ENCODE peak calls at places on chromosome 3, in six cellular contexts. Q is A549, F is hepatocyte, E is upper lobe of right lung, X is right lobe of liver, H is GM12865. R is an unnamed sample.

GRCh38 chr3:58434990-58435389 is 1.4 kb upstream of the PDHB start:
- DNase-seq in Q (peak), F (no peak), E (no peak), X (no peak), H (no peak), R (no peak)

GRCh38 chr3:32778389-32778788 is 39.4 kb upstream of the TRIM71 start:
- DNase-seq in Q (no peak), F (no peak), E (no peak), X (no peak), H (no peak), R (no peak)

GRCh38 chr3:43818229-43818628 is 127.5 kb downstream of the ABHD5 start:
- DNase-seq in Q (no peak), F (no peak), E (no peak), X (no peak), H (no peak), R (no peak)

GRCh38 chr3:43515970-43516369 is 105.8 kb downstream of the ANO10 start:
- DNase-seq in Q (no peak), F (no peak), E (no peak), X (no peak), H (no peak), R (no peak)

GRCh38 chr3:188421836-188422540 is 268.0 kb downstream of the LPP start:
- DNase-seq in Q (no peak), F (no peak), E (no peak), X (no peak), H (peak), R (no peak)

GRCh38 chr3:184795493-184796198 is 16.3 kb upstream of the VPS8 start:
- DNase-seq in Q (no peak), F (peak), E (no peak), X (no peak), H (no peak), R (no peak)

GRCh38 chr3:194676471-194676870 is 4.5 kb upstream of the LSG1 start:
- DNase-seq in Q (no peak), F (no peak), E (no peak), X (no peak), H (no peak), R (no peak)

GRCh38 chr3:194617827-194618226 is 15.4 kb downstream of the TMEM44 start:
- DNase-seq in Q (no peak), F (no peak), E (no peak), X (no peak), H (peak), R (no peak)

GRCh38 chr3:56725175-56725574 is 42.1 kb upstream of the TASOR start:
- DNase-seq in Q (no peak), F (no peak), E (no peak), X (no peak), H (peak), R (no peak)

GRCh38 chr3:194274424-194275085 is 76.6 kb downstream of the CPN2 start:
- DNase-seq in Q (no peak), F (no peak), E (peak), X (no peak), H (no peak), R (no peak)

GRCh38 chr3:136042608-136043221 is 77.2 kb downstream of the PPP2R3A start:
- DNase-seq in Q (peak), F (peak), E (no peak), X (no peak), H (peak), R (peak)

GRCh38 chr3:31268868-31269267 is 263.9 kb upstream of the STT3B start:
- DNase-seq in Q (no peak), F (no peak), E (no peak), X (no peak), H (no peak), R (no peak)

GRCh38 chr3:108388136-108389132 is 92.1 kb downstream of the HHLA2 start:
- DNase-seq in Q (no peak), F (no peak), E (no peak), X (no peak), H (peak), R (no peak)

GRCh38 chr3:193974591-193974990 is 161.4 kb upstream of the HES1 start:
- DNase-seq in Q (no peak), F (no peak), E (no peak), X (no peak), H (no peak), R (no peak)

GRCh38 chr3:167100200-167100599 is 279.9 kb downstream of the ZBBX start:
- DNase-seq in Q (no peak), F (no peak), E (no peak), X (no peak), H (no peak), R (no peak)

GRCh38 chr3:59660376-59660775 is 610.6 kb upstream of the CFAP20DC start:
- DNase-seq in Q (peak), F (peak), E (no peak), X (no peak), H (no peak), R (no peak)

GRCh38 chr3:9820944-9821343 is 10.9 kb downstream of the TTLL3 start:
- DNase-seq in Q (peak), F (no peak), E (no peak), X (peak), H (no peak), R (no peak)

GRCh38 chr3:167882057-167882667 is 146.6 kb downstream of the SERPINI1 start:
- DNase-seq in Q (peak), F (peak), E (no peak), X (no peak), H (peak), R (peak)

GRCh38 chr3:196177567-196177966 is 33.6 kb downstream of the ZDHHC19 start:
- DNase-seq in Q (no peak), F (no peak), E (no peak), X (peak), H (no peak), R (no peak)

GRCh38 chr3:27324695-27325094 is 44.5 kb downstream of the NEK10 start:
- DNase-seq in Q (peak), F (no peak), E (no peak), X (no peak), H (no peak), R (no peak)

GRCh38 chr3:14472471-14473351 is 67.4 kb downstream of the GRIP2 start:
- DNase-seq in Q (peak), F (peak), E (peak), X (no peak), H (peak), R (peak)

GRCh38 chr3:166444756-166445155 is 607.5 kb upstream of the BCHE start:
- DNase-seq in Q (no peak), F (no peak), E (peak), X (no peak), H (no peak), R (no peak)

GRCh38 chr3:171755015-171755589 is 55.2 kb downstream of the PLD1 start:
- DNase-seq in Q (no peak), F (no peak), E (no peak), X (no peak), H (peak), R (no peak)

GRCh38 chr3:188003188-188004171 is 150.5 kb upstream of the LPP start:
- DNase-seq in Q (peak), F (peak), E (no peak), X (peak), H (no peak), R (no peak)

DNA sequence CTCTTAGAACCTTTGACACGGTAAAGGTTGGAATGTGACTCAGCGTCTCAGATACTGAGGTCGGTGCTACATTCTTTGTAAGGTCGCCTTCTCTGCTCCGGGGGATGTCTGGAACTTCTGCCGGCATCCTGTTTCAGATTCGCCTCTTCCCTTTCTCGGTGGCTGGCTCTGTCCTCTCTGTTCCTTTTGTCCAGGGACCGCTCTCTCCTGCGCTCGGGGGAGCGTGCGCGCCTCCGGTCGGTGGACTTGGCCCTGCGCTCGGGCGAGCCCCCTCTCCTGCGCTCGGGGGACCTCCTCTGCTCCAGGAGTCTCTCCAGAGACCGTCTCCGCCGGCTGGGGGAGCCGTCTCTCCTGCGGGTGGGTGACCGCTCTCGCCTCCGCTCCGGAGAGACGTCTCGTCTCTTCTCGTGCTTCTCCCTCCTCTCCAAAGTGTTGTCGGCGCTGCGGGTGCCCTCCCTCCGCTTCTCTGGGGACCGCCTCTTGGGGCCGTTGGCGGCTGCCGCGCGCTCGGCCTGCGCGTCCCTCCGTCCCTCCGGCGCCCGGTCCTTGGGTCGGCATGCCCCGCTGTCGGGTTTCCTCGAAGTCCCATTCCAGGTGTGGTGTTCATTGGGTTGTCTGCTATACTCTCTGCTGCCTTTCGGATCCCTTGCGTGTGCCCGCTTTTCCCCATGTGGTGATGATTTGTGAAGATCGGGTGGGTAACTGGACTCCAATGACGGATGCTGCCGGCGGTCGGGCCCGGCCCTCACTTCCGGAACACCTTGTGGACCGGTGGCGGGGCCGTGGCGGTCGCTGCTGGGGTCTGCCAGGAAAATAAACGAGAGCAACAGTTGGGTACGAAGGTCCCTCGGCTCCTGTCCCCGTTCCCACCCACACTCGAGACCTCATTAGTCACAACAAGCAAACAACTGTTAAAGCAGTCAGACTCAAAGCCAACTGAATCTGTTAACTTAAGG is 668.8 kb upstream of the ADAMTS9 start:
- DNase-seq in Q (no peak), F (peak), E (peak), X (no peak), H (no peak), R (no peak)
- H3K4me3 ChIP-seq in Q (no peak), F (peak), E (peak), X (no peak), H (no peak), R (peak)

GRCh38 chr3:72147600-72147999 is 362.7 kb upstream of the PROK2 start:
- DNase-seq in Q (no peak), F (no peak), E (no peak), X (no peak), H (no peak), R (no peak)
- TF ChIP-seq CTCF in Q (no peak), F (no peak), E (no peak), X (no peak), H (no peak), R (no peak)

GRCh38 chr3:52681610-52682009 is 4.1 kb downstream of the PBRM1 start:
- DNase-seq in Q (no peak), F (no peak), E (no peak), X (no peak), H (no peak), R (no peak)
- H3K4me3 ChIP-seq in Q (no peak), F (no peak), E (no peak), X (no peak), H (peak), R (no peak)

DNA sequence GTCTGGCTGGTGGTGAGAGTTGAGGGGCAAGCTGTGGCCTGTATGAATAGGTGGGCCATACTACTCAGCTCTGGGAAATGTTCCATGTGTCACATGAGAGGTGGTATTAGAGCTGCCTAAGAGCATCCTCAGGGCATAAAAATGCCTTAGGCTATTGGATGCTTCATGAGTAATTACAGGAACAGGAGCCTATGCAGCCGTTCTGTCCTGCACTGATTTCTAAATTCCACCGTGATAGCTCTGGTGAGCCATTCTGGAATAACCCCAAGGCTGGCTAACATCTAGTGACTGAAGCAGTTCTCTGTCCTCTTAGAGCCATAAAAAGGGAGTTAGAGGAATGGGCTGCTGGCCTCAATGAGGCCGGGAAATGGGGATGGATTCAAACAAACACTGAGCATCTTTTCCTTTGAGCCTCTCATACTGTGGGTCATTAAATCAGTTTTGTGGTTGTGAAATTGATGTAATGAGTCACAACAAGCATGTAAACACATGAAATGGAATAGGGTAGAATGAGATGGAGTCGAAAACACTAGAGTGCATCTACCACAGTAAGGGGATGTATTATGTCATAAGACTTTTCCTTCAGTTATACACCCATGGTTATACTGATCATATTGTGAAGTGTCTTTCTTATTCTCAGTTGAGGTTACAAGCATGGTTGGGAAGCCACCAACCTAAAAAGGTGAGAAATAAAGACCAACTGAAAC is 41.0 kb downstream of the DGKG start:
- DNase-seq in Q (no peak), F (no peak), E (no peak), X (no peak), H (no peak), R (no peak)
- TF ChIP-seq CTCF in Q (no peak), F (no peak), E (no peak), X (no peak), H (no peak), R (no peak)

DNA sequence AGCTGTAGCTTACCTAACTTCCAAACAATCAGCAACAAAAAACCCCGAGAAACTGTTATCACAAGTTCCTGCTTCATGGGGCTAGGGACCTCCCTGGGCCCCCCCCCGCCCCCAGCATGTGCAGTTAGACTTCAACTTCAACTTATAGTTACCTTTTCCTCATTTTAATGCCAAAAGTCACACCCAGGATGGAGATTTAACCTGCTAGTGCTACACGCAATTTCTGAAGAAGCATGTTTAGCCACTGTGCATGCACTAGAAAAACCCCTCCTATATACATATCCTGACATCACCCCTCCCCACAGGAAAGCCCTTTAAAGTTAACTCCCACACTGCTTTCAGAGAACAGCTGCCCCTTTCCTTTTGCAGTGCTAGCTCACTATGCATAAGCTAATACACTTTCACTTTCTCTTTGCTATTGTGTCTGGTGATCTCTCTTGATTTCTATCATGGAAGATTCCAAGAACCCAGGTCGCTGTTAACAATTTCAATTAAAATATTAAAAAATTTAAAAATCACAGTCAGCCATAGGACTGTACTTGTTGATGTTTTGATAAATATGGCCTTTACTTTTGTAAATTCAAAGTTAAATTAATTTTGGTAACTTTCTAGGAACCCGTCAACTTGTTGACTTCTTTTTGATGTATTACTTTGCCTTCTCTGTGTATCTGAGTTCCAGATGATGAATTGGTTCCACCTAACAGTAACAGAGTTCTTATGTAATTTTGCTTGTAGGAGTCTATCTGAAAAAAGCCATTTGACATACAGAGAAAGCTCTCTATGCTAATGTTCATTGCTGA is 75.2 kb upstream of the ACAD9 start:
- DNase-seq in Q (no peak), F (no peak), E (no peak), X (no peak), H (peak), R (no peak)
- H3K4me3 ChIP-seq in Q (no peak), F (no peak), E (peak), X (no peak), H (peak), R (no peak)

GRCh38 chr3:181695661-181696491 is 15.8 kb upstream of the SOX2 start:
- DNase-seq in Q (no peak), F (peak), E (no peak), X (no peak), H (no peak), R (no peak)

GRCh38 chr3:181693280-181693679 is 18.4 kb upstream of the SOX2 start:
- DNase-seq in Q (no peak), F (no peak), E (no peak), X (no peak), H (no peak), R (no peak)

GRCh38 chr3:181696641-181697230 is 15.0 kb upstream of the SOX2 start:
- DNase-seq in Q (no peak), F (no peak), E (no peak), X (no peak), H (no peak), R (no peak)

GRCh38 chr3:181692850-181693154 is 18.9 kb upstream of the SOX2 start:
- DNase-seq in Q (no peak), F (no peak), E (no peak), X (no peak), H (no peak), R (no peak)

GRCh38 chr3:181694805-181695660 is 16.7 kb upstream of the SOX2 start:
- DNase-seq in Q (no peak), F (peak), E (peak), X (no peak), H (no peak), R (no peak)
- TF ChIP-seq CTCF in Q (no peak), F (peak), E (no peak), X (peak), H (no peak), R (peak)

R was measured in HFF-Myc.